ENCODE peak calls at places on chromosome 17, in seven cellular contexts. Q, A, S, G, B, N and D are unnamed samples.

GRCh38 chr17:83199500-83200201 is 120.2 kb downstream of the METRNL start:
- DNase-seq in Q (peak; percentile 89), A (peak; percentile 83), S (peak; percentile 57), G (no peak), B (no peak), N (no peak), D (no peak)

GRCh38 chr17:38657824-38658740 is 16.7 kb downstream of the EPOP start:
- DNase-seq in Q (no peak), A (no peak), S (no peak), G (no peak), B (no peak), N (no peak), D (peak; percentile 29)

GRCh38 chr17:69524854-69525253 is 110.4 kb downstream of the MAP2K6 start:
- DNase-seq in Q (no peak), A (no peak), S (no peak), G (no peak), B (no peak), N (peak; percentile 7), D (no peak)

GRCh38 chr17:36602924-36603384 is 1.6 kb downstream of the MRM1 start:
- DNase-seq in Q (no peak), A (peak; percentile 61), S (peak; percentile 57), G (peak; percentile 74), B (peak; percentile 80), N (peak; percentile 88), D (peak; percentile 80)

GRCh38 chr17:66447159-66447558 is 144.7 kb downstream of the PRKCA start:
- DNase-seq in Q (peak; percentile 67), A (no peak), S (no peak), G (no peak), B (no peak), N (no peak), D (no peak)

GRCh38 chr17:79625706-79626105 is 14.9 kb upstream of the RBFOX3 start:
- DNase-seq in Q (peak; percentile 29), A (no peak), S (no peak), G (no peak), B (no peak), N (no peak), D (no peak)

GRCh38 chr17:74485841-74486240 is 19.4 kb downstream of the CD300A start:
- DNase-seq in Q (peak; percentile 48), A (no peak), S (no peak), G (no peak), B (no peak), N (no peak), D (peak; percentile 4)

GRCh38 chr17:66518108-66518507 is 215.7 kb downstream of the PRKCA start:
- DNase-seq in Q (no peak), A (peak; percentile 51), S (no peak), G (no peak), B (no peak), N (no peak), D (no peak)

GRCh38 chr17:36850794-36851193 is 86.5 kb upstream of the LHX1 start:
- DNase-seq in Q (no peak), A (peak; percentile 47), S (no peak), G (no peak), B (peak; percentile 60), N (no peak), D (no peak)

GRCh38 chr17:27529230-27529796 is 73.1 kb downstream of the KSR1 start:
- DNase-seq in Q (no peak), A (no peak), S (peak; percentile 46), G (no peak), B (peak; percentile 72), N (peak; percentile 39), D (no peak)

DNA sequence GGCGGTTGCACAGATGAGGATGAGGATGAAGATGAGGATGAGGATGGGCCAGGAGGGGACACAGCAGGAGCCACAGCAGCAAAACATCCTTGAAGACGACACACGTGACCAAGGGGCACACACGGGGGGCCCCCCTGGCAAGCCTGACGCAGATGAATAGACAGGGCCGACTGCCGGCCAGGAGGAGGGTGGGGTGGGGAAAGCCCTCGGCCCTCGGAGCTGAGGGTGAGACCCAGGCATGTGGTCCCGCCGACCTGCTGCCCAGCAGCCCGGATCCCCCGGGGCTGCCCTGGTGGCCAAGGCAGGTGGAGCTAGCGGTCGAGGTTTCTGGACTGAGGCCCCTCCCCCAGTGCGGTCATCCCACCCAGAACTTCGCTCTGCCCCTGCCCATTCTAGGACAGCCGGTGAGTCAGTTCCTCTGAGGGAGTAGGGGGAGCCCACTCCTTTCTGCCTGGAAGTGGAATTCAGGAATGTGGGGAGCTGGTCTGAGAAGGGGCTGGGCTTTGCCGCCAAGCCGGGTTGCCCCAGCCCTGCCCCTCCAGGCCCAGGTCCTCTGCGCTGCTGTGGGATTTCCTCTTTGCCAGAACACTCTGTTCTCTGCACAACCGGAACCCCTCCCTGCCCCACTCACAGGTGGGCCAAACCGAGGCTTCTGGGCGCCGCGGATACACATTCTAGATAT is 9.9 kb downstream of the CYGB start:
- DNase-seq in Q (no peak), A (peak; percentile 15), S (peak; percentile 57), G (peak; percentile 45), B (peak; percentile 96), N (peak; percentile 55), D (peak; percentile 64)
- TF ChIP-seq CTCF in Q (no peak), A (no peak), S (no peak), G (no peak), B (peak; percentile 40), N (no peak), D (no peak)

GRCh38 chr17:31048780-31049179 is 46.0 kb upstream of the NF1 start:
- DNase-seq in Q (no peak), A (peak; percentile 12), S (no peak), G (no peak), B (no peak), N (no peak), D (no peak)
- TF ChIP-seq CTCF in Q (no peak), A (no peak), S (no peak), G (no peak), B (no peak), N (no peak), D (no peak)

GRCh38 chr17:40032322-40033320 is 17.4 kb downstream of the CSF3 start:
- DNase-seq in Q (no peak), A (no peak), S (no peak), G (no peak), B (no peak), N (peak; percentile 51), D (peak; percentile 17)

GRCh38 chr17:40031706-40032105 is 16.5 kb downstream of the CSF3 start:
- DNase-seq in Q (no peak), A (no peak), S (no peak), G (no peak), B (no peak), N (no peak), D (no peak)

GRCh38 chr17:40033339-40033738 is 18.1 kb downstream of the CSF3 start:
- DNase-seq in Q (no peak), A (no peak), S (no peak), G (no peak), B (no peak), N (no peak), D (no peak)

GRCh38 chr17:40034426-40035161 is 19.4 kb downstream of the CSF3 start:
- DNase-seq in Q (no peak), A (no peak), S (no peak), G (no peak), B (no peak), N (no peak), D (peak; percentile 22)

DNA sequence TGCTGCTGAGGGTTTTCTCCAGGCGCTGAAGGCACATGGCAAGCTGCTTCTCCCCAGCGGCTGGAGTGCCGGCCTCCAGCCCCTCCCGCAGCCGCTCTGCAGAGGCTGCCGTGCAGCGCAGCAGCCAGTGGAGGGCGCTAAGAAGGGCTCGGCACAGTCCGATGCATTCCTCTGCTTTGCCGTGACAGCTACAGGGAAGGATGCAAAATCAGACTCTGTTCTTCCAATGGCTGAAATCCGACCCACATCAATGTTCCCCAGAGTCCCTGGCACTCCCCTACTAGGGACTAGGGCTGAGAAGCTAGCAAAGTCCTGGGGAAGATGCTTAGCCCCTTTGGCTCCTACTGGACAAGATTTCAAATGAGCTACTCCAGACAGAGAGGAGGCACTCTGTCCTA is 19.0 kb downstream of the MED24 start:
- DNase-seq in Q (no peak), A (peak; percentile 36), S (no peak), G (peak; percentile 82), B (peak; percentile 69), N (peak; percentile 74), D (peak; percentile 32)
- TF ChIP-seq CTCF in Q (no peak), A (peak; percentile 61), S (no peak), G (peak; percentile 71), B (peak; percentile 95), N (no peak), D (peak; percentile 19)

DNA sequence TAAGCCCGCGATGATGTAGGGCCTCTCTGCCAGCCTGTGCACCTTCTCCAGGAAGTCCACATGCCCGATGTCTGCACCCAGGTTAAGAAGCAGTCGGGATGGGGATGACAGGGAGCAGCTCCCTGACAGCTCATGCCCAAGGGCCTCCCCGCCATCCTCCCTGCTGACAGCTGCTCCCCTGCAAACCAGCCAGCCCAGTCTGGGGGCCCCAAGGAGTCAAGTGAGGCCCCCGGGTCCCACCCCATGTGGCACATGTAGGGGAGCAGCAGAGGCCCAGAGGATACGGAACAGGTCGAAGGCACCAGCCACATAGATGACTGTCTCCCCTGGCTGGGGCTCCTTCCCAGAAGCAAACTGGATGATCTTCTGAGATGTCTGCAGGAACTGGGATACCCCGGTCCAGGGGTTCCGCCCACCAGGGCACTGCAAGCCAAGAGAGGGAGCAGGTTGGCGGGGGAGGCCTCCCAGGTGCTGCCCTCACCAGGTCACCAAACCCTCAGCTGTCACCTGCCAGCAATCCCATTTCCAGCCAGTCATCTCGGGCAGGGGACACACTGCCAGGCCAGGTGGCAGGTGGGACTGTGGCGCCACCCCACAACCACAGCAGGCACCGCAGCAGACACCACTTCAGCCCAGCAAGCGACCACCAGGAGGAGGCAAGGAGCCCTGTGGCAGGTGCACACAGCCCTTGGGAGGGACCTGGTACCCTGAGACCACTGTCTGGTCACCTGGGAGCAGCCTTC is 4.6 kb downstream of the PCYT2 start:
- DNase-seq in Q (no peak), A (no peak), S (no peak), G (no peak), B (no peak), N (no peak), D (no peak)
- TF ChIP-seq CTCF in Q (no peak), A (no peak), S (no peak), G (no peak), B (no peak), N (peak; percentile 23), D (no peak)

GRCh38 chr17:75706042-75706728 is 15.1 kb upstream of the ITGB4 start:
- DNase-seq in Q (no peak), A (no peak), S (no peak), G (no peak), B (no peak), N (no peak), D (no peak)
- TF ChIP-seq CTCF in Q (no peak), A (no peak), S (no peak), G (no peak), B (no peak), N (no peak), D (no peak)

GRCh38 chr17:42617956-42618431 is 8.5 kb downstream of the TUBG1 start:
- DNase-seq in Q (no peak), A (no peak), S (no peak), G (no peak), B (no peak), N (no peak), D (peak; percentile 43)

GRCh38 chr17:42623732-42624596 is 14.5 kb downstream of the TUBG1 start:
- DNase-seq in Q (no peak), A (no peak), S (no peak), G (no peak), B (peak; percentile 42), N (peak; percentile 55), D (no peak)

GRCh38 chr17:42613699-42614295 is 4.3 kb downstream of the TUBG1 start:
- DNase-seq in Q (peak; percentile 83), A (no peak), S (no peak), G (no peak), B (no peak), N (no peak), D (no peak)

GRCh38 chr17:42618442-42619150 is 9.1 kb downstream of the TUBG1 start:
- DNase-seq in Q (no peak), A (no peak), S (peak; percentile 33), G (no peak), B (peak; percentile 23), N (peak; percentile 78), D (peak; percentile 81)
- TF ChIP-seq CTCF in Q (no peak), A (no peak), S (no peak), G (no peak), B (no peak), N (peak; percentile 49), D (peak; percentile 52)